ENCODE peak calls at places on chromosome 18, in seven cellular contexts. One of them, this sample, is unnamed. For H3K36me3 and H3K4me1, the result is how much of the 10 kb centered on the place peaks cover.

GRCh38 chr18:75162467-75162866 is 46.5 kb downstream of the PTGR3 start:
- DNase-seq in MM.1S: no peak
- DNase-seq in thoracic aorta: no peak
- DNase-seq in suprapubic skin: no peak
- DNase-seq in right lobe of liver: no peak
- DNase-seq in tibial nerve: no peak
- DNase-seq in heart left ventricle: peak
- DNase-seq in this sample: no peak

GRCh38 chr18:2413352-2413751 is 158.0 kb downstream of the METTL4 start:
- DNase-seq in MM.1S: no peak
- DNase-seq in thoracic aorta: no peak
- DNase-seq in suprapubic skin: no peak
- DNase-seq in right lobe of liver: no peak
- DNase-seq in tibial nerve: no peak
- DNase-seq in heart left ventricle: no peak
- DNase-seq in this sample: no peak

GRCh38 chr18:68177807-68178702 is 536.9 kb downstream of the TMX3 start:
- DNase-seq in MM.1S: no peak
- DNase-seq in thoracic aorta: no peak
- DNase-seq in suprapubic skin: no peak
- DNase-seq in right lobe of liver: no peak
- DNase-seq in tibial nerve: no peak
- DNase-seq in heart left ventricle: no peak
- DNase-seq in this sample: no peak

GRCh38 chr18:40413160-40413559 is 1541.9 kb upstream of the PIK3C3 start:
- DNase-seq in MM.1S: no peak
- DNase-seq in thoracic aorta: no peak
- DNase-seq in suprapubic skin: no peak
- DNase-seq in right lobe of liver: no peak
- DNase-seq in tibial nerve: no peak
- DNase-seq in heart left ventricle: no peak
- DNase-seq in this sample: no peak

GRCh38 chr18:5237083-5237722 is 40.1 kb upstream of the AKAIN1 start:
- DNase-seq in MM.1S: peak
- DNase-seq in thoracic aorta: no peak
- DNase-seq in suprapubic skin: no peak
- DNase-seq in right lobe of liver: peak
- DNase-seq in tibial nerve: peak
- DNase-seq in heart left ventricle: no peak
- DNase-seq in this sample: no peak

GRCh38 chr18:54222922-54223567 is 1.4 kb downstream of the MBD2 start:
- DNase-seq in MM.1S: peak
- DNase-seq in thoracic aorta: no peak
- DNase-seq in suprapubic skin: no peak
- DNase-seq in right lobe of liver: no peak
- DNase-seq in tibial nerve: no peak
- DNase-seq in heart left ventricle: no peak
- DNase-seq in this sample: no peak

GRCh38 chr18:74652392-74652988 is 54.8 kb downstream of the ZNF407 start:
- DNase-seq in MM.1S: peak
- DNase-seq in thoracic aorta: no peak
- DNase-seq in suprapubic skin: no peak
- DNase-seq in right lobe of liver: no peak
- DNase-seq in tibial nerve: peak
- DNase-seq in heart left ventricle: no peak
- DNase-seq in this sample: no peak

GRCh38 chr18:39841133-39842041 is 2113.6 kb upstream of the PIK3C3 start:
- DNase-seq in MM.1S: no peak
- DNase-seq in thoracic aorta: no peak
- DNase-seq in suprapubic skin: no peak
- DNase-seq in right lobe of liver: peak
- DNase-seq in tibial nerve: peak
- DNase-seq in heart left ventricle: peak
- DNase-seq in this sample: peak

GRCh38 chr18:78647018-78647417 is 332.6 kb upstream of the SALL3 start:
- DNase-seq in MM.1S: no peak
- DNase-seq in thoracic aorta: no peak
- DNase-seq in suprapubic skin: no peak
- DNase-seq in right lobe of liver: no peak
- DNase-seq in tibial nerve: no peak
- DNase-seq in heart left ventricle: no peak
- DNase-seq in this sample: no peak

GRCh38 chr18:4394700-4395099 is 60.4 kb downstream of the DLGAP1 start:
- DNase-seq in MM.1S: peak
- DNase-seq in thoracic aorta: no peak
- DNase-seq in suprapubic skin: no peak
- DNase-seq in right lobe of liver: no peak
- DNase-seq in tibial nerve: no peak
- DNase-seq in heart left ventricle: no peak
- DNase-seq in this sample: no peak

GRCh38 chr18:58520964-58521363 is 107.9 kb downstream of the ALPK2 start:
- DNase-seq in MM.1S: no peak
- DNase-seq in thoracic aorta: no peak
- DNase-seq in suprapubic skin: peak
- DNase-seq in right lobe of liver: no peak
- DNase-seq in tibial nerve: no peak
- DNase-seq in heart left ventricle: no peak
- DNase-seq in this sample: no peak

GRCh38 chr18:26185267-26185666 is 41.0 kb upstream of the TAF4B start:
- DNase-seq in MM.1S: no peak
- DNase-seq in thoracic aorta: no peak
- DNase-seq in suprapubic skin: no peak
- DNase-seq in right lobe of liver: no peak
- DNase-seq in tibial nerve: no peak
- DNase-seq in heart left ventricle: no peak
- DNase-seq in this sample: no peak

GRCh38 chr18:32714571-32715148 is 58.2 kb downstream of the KLHL14 start:
- DNase-seq in MM.1S: peak
- DNase-seq in thoracic aorta: no peak
- DNase-seq in suprapubic skin: no peak
- DNase-seq in right lobe of liver: no peak
- DNase-seq in tibial nerve: peak
- DNase-seq in heart left ventricle: no peak
- DNase-seq in this sample: no peak

GRCh38 chr18:56267334-56267733 is 371.1 kb downstream of the TXNL1 start:
- DNase-seq in MM.1S: no peak
- DNase-seq in thoracic aorta: no peak
- DNase-seq in suprapubic skin: no peak
- DNase-seq in right lobe of liver: no peak
- DNase-seq in tibial nerve: no peak
- DNase-seq in heart left ventricle: no peak
- DNase-seq in this sample: no peak

GRCh38 chr18:57915848-57916596 is 112.9 kb upstream of the ATP8B1 start:
- DNase-seq in MM.1S: no peak
- DNase-seq in thoracic aorta: no peak
- DNase-seq in suprapubic skin: no peak
- DNase-seq in right lobe of liver: no peak
- DNase-seq in tibial nerve: no peak
- DNase-seq in heart left ventricle: no peak
- DNase-seq in this sample: no peak

GRCh38 chr18:48165104-48165866 is 234.8 kb upstream of the SMAD2 start:
- DNase-seq in MM.1S: no peak
- DNase-seq in thoracic aorta: no peak
- DNase-seq in suprapubic skin: peak
- DNase-seq in right lobe of liver: no peak
- DNase-seq in tibial nerve: no peak
- DNase-seq in heart left ventricle: no peak
- DNase-seq in this sample: no peak

GRCh38 chr18:68699043-68699442 is 15.9 kb downstream of the TMX3 start:
- DNase-seq in MM.1S: no peak
- DNase-seq in thoracic aorta: no peak
- DNase-seq in suprapubic skin: no peak
- DNase-seq in right lobe of liver: no peak
- DNase-seq in tibial nerve: no peak
- DNase-seq in heart left ventricle: no peak
- DNase-seq in this sample: no peak

GRCh38 chr18:74499633-74500032 is 3.5 kb downstream of the CNDP2 start:
- DNase-seq in MM.1S: peak
- DNase-seq in thoracic aorta: no peak
- DNase-seq in suprapubic skin: peak
- DNase-seq in right lobe of liver: peak
- DNase-seq in tibial nerve: peak
- DNase-seq in heart left ventricle: peak
- DNase-seq in this sample: no peak

GRCh38 chr18:49486617-49486958 is 446 bp downstream of the C18orf32 start:
- DNase-seq in MM.1S: no peak
- DNase-seq in thoracic aorta: no peak
- DNase-seq in suprapubic skin: no peak
- DNase-seq in right lobe of liver: no peak
- DNase-seq in tibial nerve: no peak
- DNase-seq in heart left ventricle: no peak
- DNase-seq in this sample: no peak

GRCh38 chr18:49490246-49490762 is 3.3 kb upstream of the C18orf32 start:
- DNase-seq in MM.1S: no peak
- DNase-seq in thoracic aorta: no peak
- DNase-seq in suprapubic skin: no peak
- DNase-seq in right lobe of liver: no peak
- DNase-seq in tibial nerve: no peak
- DNase-seq in heart left ventricle: no peak
- DNase-seq in this sample: no peak

GRCh38 chr18:49491534-49491856 is 4.5 kb upstream of the C18orf32 start:
- DNase-seq in MM.1S: no peak
- DNase-seq in thoracic aorta: no peak
- DNase-seq in suprapubic skin: no peak
- DNase-seq in right lobe of liver: no peak
- DNase-seq in tibial nerve: no peak
- DNase-seq in heart left ventricle: no peak
- DNase-seq in this sample: no peak

GRCh38 chr18:49486959-49487710 is at the start of gene C18orf32:
- DNase-seq in MM.1S: peak
- DNase-seq in thoracic aorta: peak
- DNase-seq in suprapubic skin: peak
- DNase-seq in right lobe of liver: peak
- DNase-seq in tibial nerve: peak
- DNase-seq in heart left ventricle: peak
- DNase-seq in this sample: peak

DNA sequence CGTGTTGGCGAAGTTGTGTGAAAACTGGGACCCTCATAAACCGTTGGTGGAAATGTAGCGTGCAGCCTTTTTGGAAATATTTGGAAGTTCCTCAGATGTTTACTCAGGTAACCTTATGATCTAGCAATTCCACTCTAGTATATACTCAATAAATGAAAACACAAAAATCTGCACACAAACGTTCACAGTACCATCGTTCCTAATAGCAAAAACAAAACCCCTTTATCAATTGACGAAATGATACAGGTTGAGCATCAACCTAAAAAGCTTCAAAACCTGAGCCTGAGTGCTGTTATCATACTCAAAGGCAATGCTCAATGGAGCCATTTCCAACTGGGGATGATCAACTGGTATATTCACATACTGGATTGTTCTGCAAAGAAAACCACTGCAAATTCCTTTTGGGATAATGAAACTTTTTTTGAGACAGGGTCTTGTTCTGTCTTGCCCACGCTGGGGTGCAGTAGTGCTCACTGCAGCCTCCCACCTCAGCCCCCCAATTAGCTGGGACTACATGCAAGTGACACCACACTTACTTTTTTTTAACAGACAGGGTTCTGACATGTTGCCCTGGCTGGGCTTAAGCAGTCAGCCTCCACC is 777 bp upstream of the C18orf32 start:
- DNase-seq in MM.1S: no peak
- DNase-seq in thoracic aorta: no peak
- DNase-seq in suprapubic skin: no peak
- DNase-seq in right lobe of liver: no peak
- DNase-seq in tibial nerve: no peak
- DNase-seq in heart left ventricle: no peak
- DNase-seq in this sample: no peak
- H3K4me3 ChIP-seq in MM.1S: peak
- H3K4me3 ChIP-seq in thoracic aorta: peak
- H3K4me3 ChIP-seq in suprapubic skin: peak
- H3K4me3 ChIP-seq in right lobe of liver: peak
- H3K4me3 ChIP-seq in tibial nerve: peak
- H3K4me3 ChIP-seq in heart left ventricle: peak
- H3K4me3 ChIP-seq in this sample: peak

DNA sequence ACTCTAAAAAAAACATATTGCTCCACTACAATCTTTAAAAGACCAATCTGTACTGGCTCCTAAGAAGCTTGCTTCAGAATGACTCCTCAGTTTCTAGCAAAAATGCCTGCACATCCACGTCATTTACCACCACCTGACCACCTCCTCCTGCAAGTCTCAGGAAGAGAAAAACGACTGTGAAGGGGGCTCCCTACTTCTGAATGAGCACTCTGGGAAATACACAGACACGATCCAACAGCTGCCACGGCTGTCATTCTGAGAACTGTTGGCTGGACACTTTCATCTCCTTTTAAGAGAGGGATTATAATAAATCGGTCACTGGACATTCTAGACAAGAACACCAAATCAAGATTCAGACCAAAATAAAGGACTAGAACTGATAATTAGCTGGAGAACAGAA is 21.5 kb downstream of the EPG5 start:
- DNase-seq in MM.1S: no peak
- DNase-seq in thoracic aorta: no peak
- DNase-seq in suprapubic skin: no peak
- DNase-seq in right lobe of liver: no peak
- DNase-seq in tibial nerve: no peak
- DNase-seq in heart left ventricle: no peak
- DNase-seq in this sample: no peak
- H3K36me3 ChIP-seq in MM.1S: under half
- H3K36me3 ChIP-seq in thoracic aorta: half or more
- H3K36me3 ChIP-seq in suprapubic skin: half or more
- H3K36me3 ChIP-seq in right lobe of liver: half or more
- H3K36me3 ChIP-seq in tibial nerve: under half
- H3K36me3 ChIP-seq in heart left ventricle: half or more
- H3K36me3 ChIP-seq in this sample: half or more

GRCh38 chr18:12703096-12703567 is 290 bp downstream of the PSMG2 start:
- DNase-seq in MM.1S: no peak
- DNase-seq in thoracic aorta: no peak
- DNase-seq in suprapubic skin: no peak
- DNase-seq in right lobe of liver: no peak
- DNase-seq in tibial nerve: no peak
- DNase-seq in heart left ventricle: no peak
- DNase-seq in this sample: no peak
- H3K4me1 ChIP-seq in MM.1S: under half
- H3K4me1 ChIP-seq in thoracic aorta: under half
- H3K4me1 ChIP-seq in suprapubic skin: under half
- H3K4me1 ChIP-seq in right lobe of liver: under half
- H3K4me1 ChIP-seq in tibial nerve: under half
- H3K4me1 ChIP-seq in heart left ventricle: under half
- H3K4me1 ChIP-seq in this sample: under half

DNA sequence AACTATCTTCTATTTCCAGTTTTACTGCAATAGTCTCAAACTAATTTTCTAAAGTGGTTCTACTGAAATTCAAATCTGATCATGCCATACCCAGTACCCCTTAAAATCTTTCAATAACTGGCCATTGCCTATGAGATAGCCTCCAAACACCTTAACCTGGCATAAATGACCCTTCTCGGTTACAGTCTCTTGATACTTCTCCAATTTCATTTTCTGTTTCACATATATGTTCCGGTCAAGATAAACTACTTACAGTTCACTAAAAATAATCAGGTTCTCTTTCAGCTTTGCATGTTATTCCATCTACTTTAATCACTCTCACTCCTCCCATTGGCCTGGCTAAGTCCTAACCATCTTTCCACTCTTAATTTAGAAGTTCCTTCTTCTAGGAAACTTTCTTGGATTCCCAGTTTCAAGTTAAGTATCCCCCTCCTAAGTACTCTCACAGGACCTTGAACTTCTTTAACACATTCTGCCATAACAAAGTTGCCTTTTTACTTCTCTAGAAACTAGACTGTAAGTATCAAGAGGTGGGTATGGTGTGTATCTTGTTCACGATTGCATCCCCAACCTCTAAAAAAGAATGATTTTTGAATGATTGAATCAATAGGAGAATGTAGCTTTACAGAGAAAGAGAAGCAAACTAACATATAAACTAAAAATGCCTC is 110.2 kb upstream of the RBBP8 start:
- DNase-seq in MM.1S: peak
- DNase-seq in thoracic aorta: no peak
- DNase-seq in suprapubic skin: no peak
- DNase-seq in right lobe of liver: no peak
- DNase-seq in tibial nerve: no peak
- DNase-seq in heart left ventricle: no peak
- DNase-seq in this sample: no peak
- H3K4me3 ChIP-seq in MM.1S: peak
- H3K4me3 ChIP-seq in thoracic aorta: no peak
- H3K4me3 ChIP-seq in suprapubic skin: no peak
- H3K4me3 ChIP-seq in right lobe of liver: no peak
- H3K4me3 ChIP-seq in tibial nerve: no peak
- H3K4me3 ChIP-seq in heart left ventricle: no peak
- H3K4me3 ChIP-seq in this sample: no peak

This sample was measured in left lung.